ENCODE peak calls at places on chromosomes 12 and 14, in seven cellular contexts. U is memory B cell; G is activated naive CD8-positive, alpha-beta T cell treated with anti-CD3 and anti-CD28 coated beads, Interleukin-2, amount 50 U/mL, for 24 hours; Z is HCT116; V is natural killer cell; N is AG09309; S is amniotic stem cell. I is an unnamed sample.
A peak's percentile ranks its signal among the peaks of the same experiment; 100 is the strongest.

GRCh38 chr12:9673404-9674225 is 4.1 kb downstream of the CLEC2D start:
- DNase-seq in S (no peak), G (peak; percentile 78), Z (peak; percentile 51), N (peak; percentile 80), V (peak; percentile 33), U (no peak), I (peak; percentile 66)

GRCh38 chr12:124208469-124208868 is 86.4 kb upstream of the RFLNA start:
- DNase-seq in G (no peak), U (no peak), V (no peak), Z (no peak), S (no peak), N (no peak), I (no peak)

GRCh38 chr14:73463411-73463810 is 5.1 kb upstream of the NUMB start:
- DNase-seq in N (peak; percentile 98), S (peak; percentile 46), U (no peak), Z (no peak), V (no peak), G (peak; percentile 43), I (peak; percentile 99)

GRCh38 chr12:3149505-3150307 is 72.5 kb downstream of the TSPAN9 start:
- DNase-seq in U (no peak), V (no peak), Z (no peak), G (no peak), S (no peak), N (no peak), I (no peak)

GRCh38 chr14:60515244-60515695 is 6.3 kb downstream of the SIX6 start:
- DNase-seq in U (no peak), Z (no peak), N (no peak), V (no peak), G (no peak), S (no peak), I (no peak)

GRCh38 chr12:79685068-79685467 is 5.7 kb downstream of the PAWR start:
- DNase-seq in V (no peak), S (no peak), G (no peak), U (no peak), N (no peak), Z (no peak), I (no peak)

GRCh38 chr14:101178184-101179072 is 274.9 kb upstream of the RTL1 start:
- DNase-seq in V (no peak), U (no peak), S (no peak), N (no peak), Z (no peak), G (no peak), I (no peak)

GRCh38 chr12:28057856-28058615 is 85.5 kb upstream of the PTHLH start:
- DNase-seq in G (no peak), U (no peak), V (no peak), Z (no peak), N (peak; percentile 68), S (no peak), I (no peak)

GRCh38 chr12:50785406-50785805 is 21.5 kb downstream of the ATF1 start:
- DNase-seq in N (no peak), Z (no peak), S (no peak), U (no peak), G (no peak), V (no peak), I (no peak)

GRCh38 chr12:5556033-5556614 is 124.2 kb downstream of the NTF3 start:
- DNase-seq in V (no peak), G (peak; percentile 34), Z (peak; percentile 6), U (no peak), N (no peak), S (no peak), I (no peak)

GRCh38 chr14:76761198-76761848 is at the start of gene VASH1:
- DNase-seq in N (peak; percentile 13), V (peak; percentile 60), Z (peak; percentile 15), U (peak; percentile 58), S (peak; percentile 17), G (peak; percentile 69), I (no peak)

GRCh38 chr14:104878582-104878981 is 13.5 kb downstream of the CEP170B start:
- DNase-seq in U (no peak), Z (no peak), S (no peak), N (no peak), G (no peak), V (no peak), I (no peak)

I was measured in GM04503.